ENCODE peak calls at places on chromosomes 7 and 10, in nine cellular contexts. T is IMR-90, O is fibroblast of pulmonary artery, R is SK-N-SH, X is HCT116, W is transverse colon, H is fibroblast of lung, I is epithelial cell of esophagus, J is foreskin fibroblast. F is an unnamed sample.

GRCh38 chr7:91852263-91852741 is 28.2 kb downstream of the MTERF1 start:
- DNase-seq in I (peak; percentile 81), T (peak; percentile 12), W (no peak), O (peak; percentile 47), J (peak; percentile 14), X (no peak), H (no peak), R (no peak), F (no peak)

GRCh38 chr10:121644501-121644900 is 46.3 kb upstream of the FGFR2 start:
- DNase-seq in J (no peak), X (no peak), W (no peak), R (peak; percentile 66), I (no peak), H (no peak), T (no peak), O (no peak), F (no peak)

GRCh38 chr7:156156734-156157408 is 344.6 kb upstream of the SHH start:
- DNase-seq in J (no peak), I (peak; percentile 1), H (peak; percentile 11), X (peak; percentile 54), O (no peak), W (peak; percentile 34), R (peak; percentile 43), T (no peak), F (peak; percentile 11)

GRCh38 chr7:124101173-124101768 is 68.4 kb upstream of the TMEM229A start:
- DNase-seq in W (no peak), X (peak; percentile 28), O (peak; percentile 54), I (peak; percentile 43), H (peak; percentile 49), J (no peak), T (peak; percentile 10), R (peak; percentile 33), F (no peak)

GRCh38 chr10:116961305-116962251 is 43.4 kb downstream of the SHTN1 start:
- DNase-seq in J (no peak), X (no peak), W (no peak), I (no peak), R (peak; percentile 39), O (no peak), H (no peak), T (no peak), F (no peak)

GRCh38 chr10:107611101-107611500 is 446.6 kb upstream of the SORCS1 start:
- DNase-seq in H (peak; percentile 12), W (no peak), J (peak; percentile 50), I (peak; percentile 91), O (no peak), X (no peak), R (no peak), T (no peak), F (no peak)

GRCh38 chr10:50637003-50637579 is 13.3 kb upstream of the SGMS1 start:
- DNase-seq in O (no peak), H (peak; percentile 11), R (no peak), I (peak; percentile 19), X (no peak), W (no peak), T (peak; percentile 30), J (peak; percentile 15), F (no peak)

GRCh38 chr7:158979023-158979529 is 122.7 kb downstream of the DYNC2I1 start:
- DNase-seq in W (no peak), I (no peak), T (no peak), J (no peak), H (no peak), X (no peak), O (no peak), R (no peak), F (no peak)

GRCh38 chr7:67361150-67361549 is 364.5 kb downstream of the TYW1 start:
- DNase-seq in H (no peak), W (no peak), R (no peak), I (no peak), T (no peak), O (no peak), J (no peak), X (no peak), F (no peak)

GRCh38 chr7:24573008-24573553 is at the start of gene PALS2:
- DNase-seq in O (peak; percentile 71), I (peak; percentile 81), T (peak; percentile 58), H (peak; percentile 67), J (peak; percentile 66), X (peak; percentile 29), W (peak; percentile 81), R (peak; percentile 95), F (no peak)

GRCh38 chr7:9231683-9232082 is 798.3 kb downstream of the NXPH1 start:
- DNase-seq in J (no peak), T (no peak), I (no peak), H (no peak), X (no peak), W (no peak), O (no peak), R (no peak), F (no peak)

GRCh38 chr7:2399848-2400587 is 3.4 kb upstream of the CHST12 start:
- DNase-seq in X (no peak), J (peak; percentile 88), I (peak; percentile 79), H (peak; percentile 94), O (peak; percentile 98), W (peak; percentile 75), R (peak; percentile 72), T (peak; percentile 95), F (peak; percentile 99)

GRCh38 chr10:65778753-65779152 is 1147.1 kb upstream of the LRRTM3 start:
- DNase-seq in J (no peak), X (no peak), R (no peak), H (no peak), I (no peak), O (no peak), W (no peak), T (no peak), F (no peak)

DNA sequence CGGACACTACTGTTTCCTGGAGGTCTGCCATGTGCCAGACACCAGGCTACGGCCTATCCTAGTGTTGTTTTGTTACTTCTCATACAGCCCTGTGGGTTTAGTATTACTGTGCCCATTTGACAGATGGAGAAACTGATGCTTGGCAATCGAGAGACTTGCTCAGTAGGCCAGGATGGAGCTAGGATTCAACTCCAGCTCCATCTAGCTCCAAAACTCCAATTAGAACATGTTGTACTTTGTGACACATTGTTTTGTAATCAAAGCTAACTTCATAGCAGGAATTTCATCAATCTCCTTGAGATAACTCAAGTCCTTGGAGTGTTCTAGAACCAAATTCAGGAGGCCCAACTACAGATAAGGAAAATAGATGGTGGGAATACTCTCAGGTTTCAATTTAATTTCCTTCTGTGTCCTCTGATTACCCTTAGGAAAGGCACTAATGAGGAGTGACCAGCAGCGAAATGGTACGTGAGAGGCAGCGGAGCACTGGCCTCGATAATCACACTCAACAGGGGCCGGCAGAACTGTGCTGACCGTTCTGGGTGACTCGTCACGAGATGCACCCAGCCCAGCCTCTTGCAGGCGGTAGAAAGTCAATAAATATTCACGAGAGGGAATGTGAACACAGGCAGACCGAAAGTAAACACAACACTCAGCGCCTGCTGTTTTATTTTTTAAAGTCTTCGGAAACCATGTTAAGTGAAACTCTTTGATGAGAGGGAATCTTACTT is 269.6 kb upstream of the NEBL start:
- DNase-seq in H (no peak), J (no peak), I (no peak), W (peak; percentile 28), T (no peak), X (no peak), R (no peak), O (no peak), F (no peak)
- H3K4me3 ChIP-seq in H (no peak overlapping the region), J (no peak overlapping the region), I (no peak overlapping the region), W (no peak overlapping the region), T (no peak overlapping the region), X (no peak overlapping the region), R (no peak overlapping the region), O (no peak overlapping the region), F (no peak overlapping the region)

DNA sequence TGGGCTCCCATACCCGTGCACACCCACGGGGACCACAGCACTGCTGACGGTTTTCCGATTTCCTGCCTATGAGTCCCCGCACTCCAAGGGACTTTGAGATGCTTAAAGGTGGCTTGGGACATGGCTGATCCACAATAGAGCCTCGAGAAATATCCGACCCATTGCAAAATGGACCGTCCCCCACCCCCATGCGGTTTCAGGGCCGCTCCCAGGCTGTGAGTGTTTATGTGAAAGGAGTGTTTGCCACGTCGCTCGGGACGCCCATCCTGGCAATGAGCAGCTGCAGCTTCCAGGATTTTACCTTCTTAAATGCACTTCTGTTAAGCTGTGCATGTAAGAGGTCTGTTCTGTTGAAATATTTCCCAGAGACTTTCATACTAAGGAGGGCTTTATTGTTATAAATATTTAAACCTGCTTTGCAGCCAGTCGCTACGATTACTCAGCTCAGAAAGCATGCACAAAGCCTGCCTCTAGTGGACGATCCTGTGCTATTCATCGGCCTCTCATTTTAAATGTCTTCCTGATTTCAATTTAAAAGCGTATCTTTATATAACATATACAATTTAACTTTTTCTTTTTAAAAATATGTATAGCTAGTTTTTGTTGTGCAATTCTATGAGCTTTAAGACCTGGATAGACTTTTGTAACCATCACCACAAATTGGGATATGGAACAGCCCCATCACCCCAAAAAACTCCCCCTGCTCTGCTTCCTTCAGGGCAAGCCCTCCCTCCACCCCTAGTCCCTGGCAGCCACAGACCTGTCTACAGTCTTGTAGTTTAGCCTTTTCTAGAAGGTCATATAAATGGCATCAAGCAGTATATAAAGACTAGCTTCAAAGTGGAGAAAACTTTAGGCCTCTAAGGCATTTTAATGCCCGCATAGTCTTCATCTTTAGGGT is 418.3 kb downstream of the PAXIP1 start:
- DNase-seq in X (no peak), W (no peak), J (no peak), H (no peak), O (no peak), R (peak; percentile 56), I (no peak), T (no peak), F (no peak)
- TF ChIP-seq CTCF in X (no peak), W (peak; percentile 33), J (no peak), H (no peak), O (no peak), R (peak; percentile 16), I (no peak), T (no peak), F (peak; percentile 28)

DNA sequence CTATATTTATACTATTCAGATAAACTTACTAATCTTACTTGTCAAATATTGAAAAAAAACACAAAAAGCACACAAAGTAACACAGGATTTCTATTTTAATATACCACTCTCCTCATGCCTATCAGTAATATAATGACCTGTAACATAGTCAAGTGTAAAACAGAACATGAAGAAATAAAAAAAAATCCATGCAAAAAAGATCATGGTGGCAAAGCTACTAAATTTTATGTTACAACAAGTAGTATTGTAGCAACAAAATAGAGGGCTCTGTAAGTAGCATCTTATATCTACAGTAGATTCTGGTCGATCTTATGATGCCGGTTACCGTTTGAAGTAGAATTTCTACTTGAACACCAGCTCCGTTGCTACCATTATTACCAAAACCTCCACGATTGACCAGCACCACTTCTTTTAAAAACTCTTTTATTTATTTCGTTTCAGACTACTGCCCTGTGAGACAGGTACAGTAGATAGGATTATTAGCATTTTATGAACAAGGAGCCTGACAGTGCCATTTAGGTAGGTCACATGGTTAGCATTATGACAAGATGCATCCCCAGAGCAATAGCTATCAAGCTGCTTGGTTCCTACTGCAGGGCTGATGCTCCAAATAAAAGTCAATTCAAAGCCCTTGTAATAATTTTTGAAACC is 2.1 kb downstream of the CPED1 start:
- DNase-seq in J (no peak), I (no peak), X (no peak), W (no peak), H (peak; percentile 56), O (peak; percentile 21), R (peak; percentile 24), T (peak; percentile 31), F (no peak)
- H3K4me3 ChIP-seq in J (peak overlapping the region; percentile 62), I (no peak overlapping the region), X (no peak overlapping the region), W (peak overlapping the region; percentile 36), H (peak overlapping the region; percentile 94), O (peak overlapping the region; percentile 64), R (peak overlapping the region; percentile 49), T (peak overlapping the region; percentile 86), F (no peak overlapping the region)

DNA sequence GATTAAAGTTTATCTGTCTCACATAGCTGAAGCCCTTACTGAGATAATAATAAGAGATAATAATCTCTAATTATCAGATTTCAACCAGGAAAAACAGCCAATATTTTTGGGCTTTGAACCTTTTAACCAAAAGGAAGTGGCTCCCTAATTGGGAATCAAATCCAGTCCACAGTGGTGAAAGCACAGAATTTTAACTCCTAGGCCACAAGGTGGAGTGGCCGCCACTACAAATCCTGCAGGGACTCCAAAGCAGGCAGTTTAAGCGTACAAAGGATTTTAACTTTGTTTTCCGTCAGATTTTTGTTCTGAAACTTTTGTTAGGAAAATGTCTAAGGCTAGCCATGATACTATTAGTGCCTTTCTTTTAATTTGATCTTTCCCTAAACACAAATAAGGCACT is 99.6 kb upstream of the CCNY start:
- DNase-seq in O (peak; percentile 43), I (peak; percentile 16), J (no peak), T (peak; percentile 37), R (no peak), X (no peak), W (no peak), H (peak; percentile 37), F (no peak)
- TF ChIP-seq CTCF in O (peak; percentile 51), I (peak; percentile 50), J (peak; percentile 38), T (peak; percentile 48), R (peak; percentile 27), X (peak; percentile 47), W (no peak), H (peak; percentile 49), F (peak; percentile 67)